ENCODE peak calls at places on chromosomes 7 and 10, in six cellular contexts. X is neuronal stem cell, J is IMR-90, E is H9, V is H1, M is mesenchymal stem cell. R is an unnamed sample.

GRCh38 chr7:36747969-36748574 is 23.8 kb upstream of the AOAH start:
- DNase-seq in X (no peak), M (no peak), V (no peak), E (no peak), J (no peak), R (no peak)

GRCh38 chr10:48779077-48779476 is 94.4 kb downstream of the WDFY4 start:
- DNase-seq in V (no peak), X (no peak), J (no peak), M (no peak), E (no peak), R (no peak)

GRCh38 chr10:42637648-42638052 is 720 bp downstream of the ZNF33B start:
- DNase-seq in M (peak; percentile 1), J (no peak), V (no peak), X (no peak), E (no peak), R (no peak)

GRCh38 chr7:134798155-134798554 is 18.7 kb downstream of the CALD1 start:
- DNase-seq in E (no peak), V (no peak), J (no peak), X (no peak), M (no peak), R (no peak)

GRCh38 chr10:119374236-119374635 is 166.9 kb downstream of the GRK5 start:
- DNase-seq in E (no peak), M (no peak), X (no peak), V (no peak), J (no peak), R (no peak)

GRCh38 chr10:17101257-17101909 is 28.2 kb downstream of the CUBN start:
- DNase-seq in E (no peak), M (no peak), J (no peak), V (no peak), X (no peak), R (no peak)

GRCh38 chr7:102061981-102062390 is 224.7 kb upstream of the SH2B2 start:
- DNase-seq in E (no peak), X (no peak), M (peak; percentile 65), J (peak; percentile 46), V (no peak), R (peak; percentile 98)

GRCh38 chr7:47460251-47460989 is 121.5 kb downstream of the TNS3 start:
- DNase-seq in V (no peak), X (no peak), M (no peak), J (no peak), E (no peak), R (no peak)

GRCh38 chr7:153910604-153911003 is 141.6 kb upstream of the DPP6 start:
- DNase-seq in E (no peak), X (no peak), J (no peak), M (no peak), V (no peak), R (no peak)

GRCh38 chr10:14953452-14954000 is 370 bp downstream of the DCLRE1C start:
- DNase-seq in X (no peak), E (no peak), J (peak; percentile 67), M (peak; percentile 83), V (no peak), R (peak; percentile 55)

GRCh38 chr7:124171068-124171467 is 138.2 kb upstream of the TMEM229A start:
- DNase-seq in X (no peak), M (peak; percentile 61), E (no peak), J (peak; percentile 62), V (no peak), R (peak; percentile 12)

GRCh38 chr10:117257701-117258100 is 16.8 kb downstream of the SLC18A2 start:
- DNase-seq in X (no peak), E (no peak), J (no peak), V (no peak), M (no peak), R (no peak)

GRCh38 chr10:30557884-30558283 is 71.7 kb downstream of the LYZL2 start:
- DNase-seq in J (peak; percentile 47), V (no peak), E (no peak), M (peak; percentile 36), X (no peak), R (peak; percentile 36)

GRCh38 chr7:11233871-11234270 is 260.2 kb downstream of the PHF14 start:
- DNase-seq in J (no peak), V (no peak), M (no peak), E (no peak), X (no peak), R (no peak)

GRCh38 chr7:100567045-100567730 is 6.5 kb downstream of the SAP25 start:
- DNase-seq in X (no peak), V (no peak), E (peak; percentile 38), J (no peak), M (peak; percentile 22), R (peak; percentile 11)

GRCh38 chr10:29757551-29758297 is 123.0 kb upstream of the SVIL start:
- DNase-seq in M (peak; percentile 55), V (no peak), E (no peak), J (peak; percentile 68), X (no peak), R (no peak)

GRCh38 chr7:1446611-1447032 is 12.6 kb downstream of the MICALL2 start:
- DNase-seq in V (no peak), E (no peak), X (no peak), J (no peak), M (no peak), R (no peak)

GRCh38 chr7:134855467-134855866 is 76.0 kb downstream of the CALD1 start:
- DNase-seq in V (no peak), E (no peak), J (no peak), M (no peak), X (no peak), R (no peak)

GRCh38 chr10:84574101-84574500 is 245.7 kb downstream of the CCSER2 start:
- DNase-seq in X (no peak), J (no peak), M (no peak), E (no peak), V (no peak), R (no peak)

GRCh38 chr10:31142026-31142425 is 110.4 kb upstream of the ZNF438 start:
- DNase-seq in J (peak; percentile 90), X (no peak), E (no peak), M (peak; percentile 90), V (no peak), R (no peak)

GRCh38 chr7:17931069-17931468 is 9.2 kb downstream of the SNX13 start:
- DNase-seq in M (no peak), X (no peak), V (no peak), J (no peak), E (no peak), R (no peak)

GRCh38 chr7:151886783-151887182 is 9.9 kb upstream of the PRKAG2 start:
- DNase-seq in M (no peak), X (no peak), J (no peak), V (no peak), E (no peak), R (no peak)

GRCh38 chr10:5976689-5977470 is 463 bp downstream of the IL15RA start:
- DNase-seq in J (peak; percentile 47), V (no peak), X (no peak), M (peak; percentile 65), E (peak; percentile 57), R (no peak)

GRCh38 chr7:27346531-27347260 is 104.1 kb downstream of the EVX1 start:
- DNase-seq in V (no peak), M (peak; percentile 57), J (peak; percentile 84), X (no peak), E (peak; percentile 36), R (peak; percentile 80)

GRCh38 chr10:64379898-64380297 is 858.7 kb downstream of the REEP3 start:
- DNase-seq in J (no peak), M (no peak), E (peak; percentile 32), X (no peak), V (no peak), R (no peak)

GRCh38 chr10:124741922-124742417 is 2.2 kb downstream of the FAM53B start:
- DNase-seq in J (no peak), X (no peak), E (no peak), V (no peak), M (no peak), R (no peak)

GRCh38 chr10:8975535-8975934 is 921.0 kb downstream of the GATA3 start:
- DNase-seq in E (no peak), M (no peak), X (no peak), J (no peak), V (no peak), R (no peak)

GRCh38 chr10:46282460-46283216 is 4.2 kb upstream of the ANTXRL start:
- DNase-seq in X (peak; percentile 42), J (peak; percentile 62), M (peak; percentile 81), V (no peak), E (peak; percentile 64), R (peak; percentile 85)

GRCh38 chr10:32210306-32211045 is 136.5 kb downstream of the EPC1 start:
- DNase-seq in V (peak; percentile 2), M (peak; percentile 68), J (peak; percentile 59), X (no peak), E (peak; percentile 43), R (peak; percentile 18)

GRCh38 chr10:117217196-117217761 is 20.0 kb downstream of the KCNK18 start:
- DNase-seq in X (no peak), E (peak; percentile 86), M (no peak), J (no peak), V (no peak), R (peak; percentile 6)

GRCh38 chr10:107502263-107502979 is 337.9 kb upstream of the SORCS1 start:
- DNase-seq in J (no peak), E (no peak), V (no peak), M (no peak), X (no peak), R (no peak)

GRCh38 chr7:4951903-4952636 is 6.9 kb downstream of the MMD2 start:
- DNase-seq in E (peak; percentile 62), J (peak; percentile 10), V (no peak), X (no peak), M (no peak), R (peak; percentile 34)
- H3K14ac ChIP-seq in E (no peak overlapping the region), J (no peak overlapping the region), V (no peak overlapping the region), X (no peak overlapping the region), M (no peak overlapping the region), R (no peak overlapping the region)

GRCh38 chr7:121334376-121334775 is 5.6 kb downstream of the WNT16 start:
- DNase-seq in X (no peak), V (no peak), M (no peak), J (no peak), E (no peak), R (no peak)
- H3K4me2 ChIP-seq in X (no peak overlapping the region), V (no peak overlapping the region), M (no peak overlapping the region), J (no peak overlapping the region), E (no peak overlapping the region), R (no peak overlapping the region)

GRCh38 chr7:55593515-55594318 is 21.4 kb upstream of the VOPP1 start:
- DNase-seq in M (peak; percentile 82), X (peak; percentile 48), E (peak; percentile 83), V (no peak), J (peak; percentile 77), R (peak; percentile 93)
- H2AFZ ChIP-seq in M (no peak overlapping the region), X (peak overlapping the region; percentile 5), E (no peak overlapping the region), V (peak overlapping the region; percentile 79), J (peak overlapping the region; percentile 67), R (no peak overlapping the region)

GRCh38 chr7:128840326-128841170 is 10.3 kb downstream of the FLNC start:
- DNase-seq in E (no peak), J (no peak), M (no peak), V (no peak), X (no peak), R (no peak)
- H3K14ac ChIP-seq in E (no peak overlapping the region), J (no peak overlapping the region), M (no peak overlapping the region), V (no peak overlapping the region), X (no peak overlapping the region), R (no peak overlapping the region)

GRCh38 chr7:66698652-66699205 is 41.8 kb upstream of the RABGEF1 start:
- DNase-seq in J (no peak), E (no peak), V (no peak), X (no peak), M (no peak), R (no peak)
- H3K4me2 ChIP-seq in J (no peak overlapping the region), E (no peak overlapping the region), V (no peak overlapping the region), X (no peak overlapping the region), M (no peak overlapping the region), R (no peak overlapping the region)

GRCh38 chr7:93890041-93890463 is 501 bp downstream of the TFPI2 start:
- DNase-seq in M (peak; percentile 73), V (peak; percentile 25), J (peak; percentile 63), X (peak; percentile 21), E (peak; percentile 68), R (peak; percentile 57)
- H2AFZ ChIP-seq in M (peak overlapping the region; percentile 87), V (peak overlapping the region; percentile 65), J (peak overlapping the region; percentile 90), X (peak overlapping the region; percentile 95), E (no peak overlapping the region), R (peak overlapping the region; percentile 72)